ENCODE peak calls at places on chromosomes 11 and 22, in six cellular contexts. X, H, S, I, Z and Y are unnamed samples.

GRCh38 chr11:47148903-47149535 is 27.7 kb downstream of the ARFGAP2 start:
- DNase-seq in H (no peak), S (peak; percentile 41), Z (peak; percentile 81), I (no peak), X (peak; percentile 42), Y (no peak)

GRCh38 chr11:92979176-92979575 is 9.7 kb downstream of the MTNR1B start:
- DNase-seq in H (no peak), I (no peak), Z (no peak), X (no peak), S (no peak), Y (no peak)

GRCh38 chr22:25067851-25068421 is 115.4 kb downstream of the KIAA1671 start:
- DNase-seq in Z (no peak), X (no peak), S (no peak), H (no peak), I (no peak), Y (no peak)

GRCh38 chr22:19497245-19497644 is 17.5 kb downstream of the CDC45 start:
- DNase-seq in X (peak; percentile 64), S (no peak), I (no peak), H (peak; percentile 29), Z (no peak), Y (no peak)

GRCh38 chr11:38460901-38461300 is 1862.9 kb upstream of the RAG2 start:
- DNase-seq in Z (no peak), S (no peak), I (no peak), X (peak; percentile 36), H (peak; percentile 71), Y (peak; percentile 48)

GRCh38 chr11:5123802-5124521 is 14.2 kb downstream of the OR52A5 start:
- DNase-seq in S (peak; percentile 40), Z (no peak), H (peak; percentile 28), I (peak; percentile 78), X (peak; percentile 86), Y (no peak)

GRCh38 chr11:62565100-62565802 is 8.4 kb downstream of the EEF1G start:
- DNase-seq in H (no peak), Z (no peak), I (no peak), X (no peak), S (no peak), Y (no peak)

GRCh38 chr11:726278-726915 is 20.4 kb downstream of the EPS8L2 start:
- DNase-seq in X (peak; percentile 49), S (no peak), I (peak; percentile 62), H (no peak), Z (peak; percentile 80), Y (no peak)

GRCh38 chr11:74532496-74533246 is 39.1 kb upstream of the LIPT2 start:
- DNase-seq in H (no peak), S (no peak), X (no peak), Z (no peak), I (no peak), Y (no peak)

GRCh38 chr22:40953446-40953845 is 2.3 kb downstream of the RBX1 start:
- DNase-seq in Z (no peak), X (no peak), S (no peak), H (no peak), I (no peak), Y (no peak)

GRCh38 chr11:119509969-119510401 is 87.0 kb upstream of the THY1 start:
- DNase-seq in I (no peak), H (peak; percentile 54), X (peak; percentile 98), Z (peak; percentile 82), S (no peak), Y (no peak)

GRCh38 chr11:118061401-118062125 is 15.3 kb upstream of the TMPRSS4 start:
- DNase-seq in S (no peak), H (no peak), X (no peak), I (no peak), Z (peak; percentile 35), Y (no peak)

GRCh38 chr11:125514336-125515101 is 18.5 kb upstream of the FEZ1 start:
- DNase-seq in I (no peak), X (peak; percentile 84), Z (no peak), H (no peak), S (no peak), Y (no peak)

DNA sequence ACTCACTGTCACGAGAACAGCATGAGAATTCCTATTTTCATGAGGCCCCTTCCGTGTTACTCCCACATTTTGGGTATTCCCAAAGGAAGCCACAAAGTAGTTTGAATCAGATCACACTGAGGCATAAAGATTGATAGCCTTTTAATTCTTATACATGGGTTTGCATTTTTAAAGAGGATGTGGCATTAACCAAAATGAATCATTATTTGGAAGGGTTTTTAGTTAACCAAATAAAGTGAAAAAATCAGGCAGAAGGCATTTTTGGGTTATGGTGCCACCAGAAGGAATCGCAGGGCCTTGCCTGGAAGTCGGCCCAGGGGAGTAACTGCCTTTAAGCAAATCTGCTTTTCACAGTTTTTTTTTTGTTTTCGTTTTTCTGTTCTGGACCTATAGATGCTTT is 55.4 kb downstream of the HSD17B12 start:
- DNase-seq in S (no peak), X (peak; percentile 61), Z (no peak), I (no peak), H (peak; percentile 24), Y (no peak)
- TF ChIP-seq CTCF in S (no peak), X (peak; percentile 24), Z (no peak), I (no peak), H (peak; percentile 5), Y (no peak)

GRCh38 chr22:38823076-38823475 is 20.8 kb downstream of the NPTXR start:
- DNase-seq in Z (peak; percentile 40), H (no peak), I (no peak), X (no peak), S (no peak), Y (no peak)

GRCh38 chr22:38826801-38827200 is 17.0 kb downstream of the NPTXR start:
- DNase-seq in S (no peak), H (no peak), X (no peak), Z (no peak), I (no peak), Y (no peak)

GRCh38 chr22:38826386-38826785 is 17.4 kb downstream of the NPTXR start:
- DNase-seq in X (no peak), S (no peak), H (no peak), Z (no peak), I (no peak), Y (no peak)

GRCh38 chr22:38823637-38824036 is 20.2 kb downstream of the NPTXR start:
- DNase-seq in I (no peak), X (no peak), S (no peak), Z (peak; percentile 21), H (no peak), Y (no peak)

DNA sequence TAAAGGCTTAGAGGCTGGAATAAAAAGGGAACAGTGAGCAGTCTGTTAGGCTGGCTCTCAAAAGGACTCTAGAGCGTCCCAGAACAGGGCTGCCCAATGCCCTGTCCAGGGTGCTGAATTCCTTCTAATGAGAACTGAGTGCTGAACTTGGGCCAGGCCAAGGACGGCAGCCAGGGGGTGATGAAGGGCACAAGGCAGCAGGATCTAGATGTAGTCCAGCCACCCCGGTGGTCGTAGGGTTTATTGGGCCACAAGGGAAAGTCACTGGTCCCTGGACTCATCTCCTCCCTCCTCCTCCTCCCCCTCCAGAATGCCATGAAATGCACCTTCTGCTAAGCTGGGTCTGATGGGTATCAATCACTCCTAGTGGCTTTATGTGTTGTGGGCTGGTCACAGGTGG is 19.2 kb downstream of the NPTXR start:
- DNase-seq in H (no peak), X (peak; percentile 79), S (no peak), I (peak; percentile 95), Z (peak; percentile 50), Y (peak; percentile 80)
- TF ChIP-seq CTCF in H (peak; percentile 52), X (peak; percentile 76), S (no peak), I (peak; percentile 65), Z (no peak), Y (peak; percentile 22)

DNA sequence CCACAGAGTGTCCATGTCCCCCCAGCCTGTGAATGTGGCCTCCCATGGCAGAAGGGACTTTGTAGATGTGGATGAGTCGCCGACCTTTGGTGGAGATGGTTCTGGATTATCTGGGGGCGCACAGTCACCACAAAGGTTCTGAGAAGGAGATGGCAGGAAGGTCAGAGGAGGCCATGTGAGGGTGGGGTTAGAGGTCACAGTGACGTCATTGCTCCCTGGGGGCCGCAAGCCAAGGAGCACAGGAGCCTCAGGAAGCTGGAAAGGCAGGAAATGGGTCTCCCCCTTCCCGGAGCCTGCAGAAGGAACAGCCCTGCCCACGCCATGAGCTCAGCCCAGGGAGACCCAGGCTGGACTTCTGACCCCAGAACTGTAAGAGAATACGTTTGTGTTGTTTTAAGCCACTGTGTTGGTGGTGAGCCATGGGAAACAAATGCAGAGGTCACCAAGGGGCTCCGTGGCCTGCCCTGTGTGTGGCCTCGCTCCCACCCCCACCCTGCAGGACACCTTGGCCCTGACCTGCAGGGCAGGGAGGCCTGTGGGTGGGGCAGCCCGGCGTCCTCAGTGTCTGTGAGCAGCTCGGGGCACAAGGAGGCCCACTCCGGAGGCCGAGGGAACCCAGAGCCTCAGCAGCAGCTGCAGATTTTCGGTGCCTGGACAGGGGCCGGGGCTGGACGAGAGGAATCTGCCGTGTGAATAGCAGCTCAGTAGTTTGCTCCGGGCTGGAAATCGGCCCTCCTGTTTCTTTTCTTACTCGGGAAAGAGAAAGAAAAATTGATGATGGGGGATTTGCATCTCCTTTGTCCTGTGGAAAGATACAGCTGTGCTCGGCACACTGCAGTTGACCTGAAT is 32.1 kb downstream of the GRAMD4 start:
- DNase-seq in X (peak; percentile 13), Z (no peak), H (no peak), I (no peak), S (no peak), Y (no peak)
- TF ChIP-seq CTCF in X (no peak), Z (no peak), H (no peak), I (no peak), S (no peak), Y (no peak)

GRCh38 chr11:16460508-16460907 is 104.2 kb upstream of the SOX6 start:
- DNase-seq in X (no peak), I (no peak), H (no peak), S (no peak), Z (no peak), Y (no peak)
- TF ChIP-seq CTCF in X (no peak), I (no peak), H (no peak), S (no peak), Z (no peak), Y (no peak)

GRCh38 chr11:63920870-63921417 is 4.0 kb upstream of the RCOR2 start:
- DNase-seq in Z (no peak), I (peak; percentile 70), H (no peak), X (no peak), S (no peak), Y (no peak)
- TF ChIP-seq CTCF in Z (peak; percentile 40), I (peak; percentile 62), H (peak; percentile 57), X (peak; percentile 50), S (peak; percentile 21), Y (peak; percentile 58)

GRCh38 chr22:22702874-22703570 is 58.6 kb downstream of the GGTLC2 start:
- DNase-seq in I (no peak), H (no peak), X (no peak), S (no peak), Z (no peak), Y (no peak)
- TF ChIP-seq CTCF in I (no peak), H (no peak), X (no peak), S (no peak), Z (no peak), Y (no peak)

GRCh38 chr11:17351171-17351509 is 460 bp upstream of the NCR3LG1 start:
- DNase-seq in Z (no peak), H (no peak), S (no peak), X (no peak), I (no peak), Y (no peak)
- TF ChIP-seq CTCF in Z (no peak), H (peak; percentile 7), S (no peak), X (peak; percentile 31), I (peak; percentile 25), Y (no peak)